ENCODE peak calls at places on chromosomes 11 and 22, in four cellular contexts. F, B, O and X are unnamed samples.

GRCh38 chr11:124518900-124519541 is 24.4 kb downstream of the OR8B12 start:
- DNase-seq in F (no peak), B (no peak), O (no peak), X (no peak)

GRCh38 chr22:36860821-36861659 is at the start of gene NCF4:
- DNase-seq in F (peak; percentile 64), B (peak; percentile 80), O (peak; percentile 69), X (no peak)

GRCh38 chr22:24772493-24773220 is 1.9 kb downstream of the PIWIL3 start:
- DNase-seq in F (no peak), B (no peak), O (no peak), X (no peak)

GRCh38 chr11:61489833-61490585 is 18.5 kb upstream of the LRRC10B start:
- DNase-seq in F (no peak), B (no peak), O (no peak), X (no peak)

GRCh38 chr11:116482716-116483115 is 290.1 kb downstream of the BUD13 start:
- DNase-seq in F (no peak), B (no peak), O (no peak), X (no peak)

GRCh38 chr11:132078230-132078629 is 707.8 kb downstream of the NTM start:
- DNase-seq in F (no peak), B (no peak), O (peak; percentile 20), X (no peak)

GRCh38 chr11:18280438-18281046 is 14.5 kb downstream of the SAA1 start:
- DNase-seq in F (no peak), B (no peak), O (no peak), X (no peak)

GRCh38 chr22:46125816-46126770 is 24.2 kb upstream of the PPARA start:
- DNase-seq in F (no peak), B (no peak), O (no peak), X (no peak)

GRCh38 chr22:23127788-23128187 is 14.0 kb downstream of the RSPH14 start:
- DNase-seq in F (no peak), B (peak; percentile 27), O (no peak), X (no peak)

GRCh38 chr11:60831143-60831500 is 10.8 kb upstream of the CCDC86 start:
- DNase-seq in F (peak; percentile 88), B (peak; percentile 89), O (peak; percentile 72), X (peak; percentile 93)

GRCh38 chr22:19016081-19016480 is 80.0 kb upstream of the PRODH start:
- DNase-seq in F (no peak), B (no peak), O (peak; percentile 57), X (no peak)

GRCh38 chr11:931385-931784 is 5.7 kb downstream of the AP2A2 start:
- DNase-seq in F (no peak), B (no peak), O (no peak), X (no peak)

GRCh38 chr11:115054541-115055538 is 376.5 kb downstream of the NXPE2 start:
- DNase-seq in F (no peak), B (no peak), O (peak; percentile 29), X (no peak)

GRCh38 chr11:64074239-64074638 is 38.5 kb downstream of the FLRT1 start:
- DNase-seq in F (peak; percentile 60), B (no peak), O (no peak), X (no peak)

GRCh38 chr22:39520874-39521857 is 804 bp downstream of the ATF4 start:
- DNase-seq in F (peak; percentile 79), B (peak; percentile 93), O (peak; percentile 68), X (peak; percentile 74)

GRCh38 chr11:111557425-111558111 is 17.0 kb downstream of the LAYN start:
- DNase-seq in F (no peak), B (no peak), O (no peak), X (no peak)

GRCh38 chr22:32333769-32334639 is 23.7 kb upstream of the RFPL3 start:
- DNase-seq in F (no peak), B (no peak), O (no peak), X (peak; percentile 32)

GRCh38 chr22:19543970-19544708 is 19.9 kb upstream of the CLDN5 start:
- DNase-seq in F (no peak), B (no peak), O (no peak), X (peak; percentile 89)

GRCh38 chr22:44658371-44658953 is 43.5 kb upstream of the PRR5 start:
- DNase-seq in F (no peak), B (peak; percentile 86), O (peak; percentile 67), X (no peak)

GRCh38 chr11:82004537-82005213 is 729.0 kb downstream of the FAM181B start:
- DNase-seq in F (no peak), B (no peak), O (no peak), X (no peak)

GRCh38 chr11:118615282-118615979 is 8.0 kb downstream of the PHLDB1 start:
- DNase-seq in F (no peak), B (peak; percentile 16), O (no peak), X (peak; percentile 28)

GRCh38 chr11:44564198-44564597 is 1.3 kb upstream of the CD82 start:
- DNase-seq in F (no peak), B (no peak), O (no peak), X (no peak)

GRCh38 chr11:12376259-12376971 is 956 bp upstream of the PARVA start:
- DNase-seq in F (no peak), B (peak; percentile 72), O (peak; percentile 5), X (no peak)